ENCODE peak calls at places on chromosomes 7 and 10, in four cellular contexts. U, J, M and T are unnamed samples.

GRCh38 chr7:128860158-128861073 is 2.2 kb upstream of the ATP6V1F start:
- DNase-seq in U (no peak), J (peak; percentile 45), M (no peak), T (no peak)

GRCh38 chr7:98548370-98548769 is 68.7 kb upstream of the NPTX2 start:
- DNase-seq in U (no peak), J (no peak), M (no peak), T (no peak)

GRCh38 chr7:33806284-33807157 is 98.8 kb upstream of the BMPER start:
- DNase-seq in U (peak; percentile 90), J (no peak), M (peak; percentile 59), T (peak; percentile 36)

GRCh38 chr7:23431596-23432284 is 38.6 kb downstream of the IGF2BP3 start:
- DNase-seq in U (no peak), J (peak; percentile 26), M (no peak), T (no peak)

GRCh38 chr7:110856704-110857103 is 234.2 kb upstream of the LRRN3 start:
- DNase-seq in U (no peak), J (no peak), M (no peak), T (no peak)

GRCh38 chr10:128820663-128821062 is 646.4 kb upstream of the MGMT start:
- DNase-seq in U (no peak), J (no peak), M (no peak), T (no peak)

GRCh38 chr7:104933433-104934074 is 80.5 kb upstream of the KMT2E start:
- DNase-seq in U (no peak), J (peak; percentile 41), M (no peak), T (no peak)

GRCh38 chr7:115135111-115135510 is 213.2 kb downstream of the MDFIC start:
- DNase-seq in U (no peak), J (no peak), M (no peak), T (no peak)

GRCh38 chr10:68154211-68154497 is 44.9 kb downstream of the MYPN start:
- DNase-seq in U (peak; percentile 31), J (peak; percentile 10), M (peak; percentile 39), T (peak; percentile 47)

GRCh38 chr7:102012941-102013461 is 195.6 kb downstream of the CUX1 start:
- DNase-seq in U (no peak), J (no peak), M (no peak), T (no peak)

GRCh38 chr7:134932707-134933370 is 53.5 kb upstream of the AGBL3 start:
- DNase-seq in U (no peak), J (no peak), M (peak; percentile 47), T (peak; percentile 53)

GRCh38 chr7:28423919-28424514 is 11.7 kb downstream of the CREB5 start:
- DNase-seq in U (no peak), J (no peak), M (no peak), T (no peak)

GRCh38 chr7:80851896-80852476 is 66.9 kb downstream of the SEMA3C start:
- DNase-seq in U (no peak), J (no peak), M (no peak), T (no peak)

GRCh38 chr10:109027534-109028185 is 895.7 kb downstream of the XPNPEP1 start:
- DNase-seq in U (no peak), J (no peak), M (no peak), T (no peak)

GRCh38 chr10:49371967-49372366 is 23.9 kb downstream of the DRGX start:
- DNase-seq in U (no peak), J (no peak), M (no peak), T (no peak)

GRCh38 chr7:51789494-51789893 is 472.9 kb upstream of the COBL start:
- DNase-seq in U (peak; percentile 17), J (no peak), M (no peak), T (no peak)

GRCh38 chr7:158054611-158055010 is 533.0 kb downstream of the PTPRN2 start:
- DNase-seq in U (no peak), J (no peak), M (no peak), T (no peak)

GRCh38 chr10:126646101-126646500 is 24.4 kb downstream of the C10orf90 start:
- DNase-seq in U (no peak), J (no peak), M (no peak), T (no peak)

GRCh38 chr7:18846765-18847215 is 270.6 kb downstream of the TWIST1 start:
- DNase-seq in U (no peak), J (no peak), M (no peak), T (no peak)

GRCh38 chr10:128147669-128148068 is 21.4 kb upstream of the MKI67 start:
- DNase-seq in U (no peak), J (no peak), M (no peak), T (no peak)

GRCh38 chr7:142808802-142809583 is 38.2 kb downstream of the PRSS2 start:
- DNase-seq in U (no peak), J (peak; percentile 99), M (no peak), T (no peak)

GRCh38 chr10:29828978-29829377 is 194.2 kb upstream of the SVIL start:
- DNase-seq in U (no peak), J (no peak), M (no peak), T (no peak)

GRCh38 chr10:133316266-133316665 is 7.6 kb downstream of the ZNF511 start:
- DNase-seq in U (no peak), J (no peak), M (no peak), T (no peak)

GRCh38 chr7:120033114-120033513 is 239.9 kb upstream of the KCND2 start:
- DNase-seq in U (no peak), J (no peak), M (no peak), T (no peak)

GRCh38 chr7:22983257-22983855 is 30.6 kb downstream of the HYCC1 start:
- DNase-seq in U (no peak), J (no peak), M (no peak), T (no peak)

GRCh38 chr10:63455507-63455906 is 10.3 kb downstream of the JMJD1C start:
- DNase-seq in U (no peak), J (no peak), M (no peak), T (no peak)
- H3K27ac ChIP-seq in U (peak overlapping the region; percentile 34), J (no peak overlapping the region), M (no peak overlapping the region), T (no peak overlapping the region)

DNA sequence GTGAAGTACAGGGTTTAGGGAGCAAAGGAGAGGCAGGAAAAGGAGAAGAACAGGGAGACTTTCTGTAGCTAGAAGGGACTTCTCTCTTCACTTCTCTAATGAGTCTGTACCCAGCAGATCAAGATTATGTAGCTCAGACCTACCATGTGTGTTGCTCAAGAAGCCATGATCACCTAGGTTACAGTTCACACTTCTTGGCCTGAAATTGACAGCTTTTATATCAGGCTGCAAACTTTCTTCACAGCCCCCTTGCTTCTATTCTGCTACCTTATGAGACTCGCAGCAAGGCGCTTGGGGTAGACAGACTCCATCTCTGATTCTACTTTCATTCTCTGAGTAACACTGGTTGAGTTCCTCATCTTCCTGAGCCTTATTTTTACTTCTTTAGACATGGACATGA is 19.6 kb upstream of the GIMAP2 start:
- DNase-seq in U (no peak), J (no peak), M (no peak), T (no peak)
- H3K4me1 ChIP-seq in U (no peaks in the 10 kb centered on the region), J (peaks cover 8% of the 10 kb centered on the region), M (no peaks in the 10 kb centered on the region), T (no peaks in the 10 kb centered on the region)

DNA sequence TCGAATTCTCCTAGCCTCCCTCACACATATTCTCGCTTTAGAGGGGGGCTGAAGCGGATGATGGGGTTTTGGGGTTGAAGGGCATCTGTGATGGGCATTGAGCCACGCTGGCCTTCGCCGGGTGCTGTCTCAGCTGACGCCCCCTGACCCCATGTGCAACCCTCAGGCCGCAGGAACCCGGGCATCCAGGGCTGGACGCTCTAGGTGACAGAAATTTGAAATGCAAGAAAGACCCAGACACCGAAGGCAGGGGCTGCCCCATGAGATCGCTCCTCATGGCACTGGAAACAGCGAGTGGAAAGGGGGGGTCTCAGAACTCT is 664 bp upstream of the C10orf88 start:
- DNase-seq in U (no peak), J (no peak), M (peak; percentile 16), T (no peak)
- H3K4me3 ChIP-seq in U (no peak overlapping the region), J (peak overlapping the region; percentile 90), M (peak overlapping the region; percentile 95), T (peak overlapping the region; percentile 76)

GRCh38 chr7:100212631-100213286 is 7.0 kb upstream of the PVRIG start:
- DNase-seq in U (no peak), J (no peak), M (no peak), T (no peak)
- H3K27ac ChIP-seq in U (no peak overlapping the region), J (peak overlapping the region; percentile 96), M (no peak overlapping the region), T (no peak overlapping the region)